ENCODE peak calls at places on chromosome 15, in seven cellular contexts. T is fibroblast of lung, Y is body of pancreas, X is tibial artery, G is right cardiac atrium, R is left ventricle myocardium inferior, M is HCT116. N is an unnamed sample.

GRCh38 chr15:80452166-80452565 is 48.0 kb downstream of the ARNT2 start:
- DNase-seq in T (no peak), Y (no peak), X (no peak), G (no peak), R (no peak), M (no peak), N (no peak)

GRCh38 chr15:71691322-71691699 is 119.0 kb upstream of the NR2E3 start:
- DNase-seq in T (no peak), Y (no peak), X (no peak), G (no peak), R (no peak), M (no peak), N (no peak)

GRCh38 chr15:69474291-69474690 is 21.7 kb downstream of the RPLP1 start:
- DNase-seq in T (peak; percentile 69), Y (no peak), X (no peak), G (no peak), R (no peak), M (no peak), N (no peak)

GRCh38 chr15:71549100-71549499 is 261.3 kb upstream of the NR2E3 start:
- DNase-seq in T (no peak), Y (no peak), X (no peak), G (no peak), R (no peak), M (no peak), N (no peak)

GRCh38 chr15:38117781-38118180 is 134.9 kb upstream of the SPRED1 start:
- DNase-seq in T (no peak), Y (no peak), X (no peak), G (no peak), R (no peak), M (no peak), N (no peak)

GRCh38 chr15:44501768-44502366 is 35.1 kb upstream of the EIF3J start:
- DNase-seq in T (peak; percentile 51), Y (no peak), X (no peak), G (no peak), R (no peak), M (peak; percentile 4), N (no peak)

GRCh38 chr15:86336051-86336788 is 256.5 kb downstream of the AGBL1 start:
- DNase-seq in T (peak; percentile 97), Y (no peak), X (no peak), G (no peak), R (no peak), M (no peak), N (no peak)

GRCh38 chr15:73773428-73773827 is 20.3 kb upstream of the INSYN1 start:
- DNase-seq in T (no peak), Y (no peak), X (no peak), G (no peak), R (no peak), M (no peak), N (no peak)

GRCh38 chr15:89068325-89068784 is 19.9 kb upstream of the ABHD2 start:
- DNase-seq in T (peak; percentile 99), Y (peak; percentile 41), X (no peak), G (no peak), R (no peak), M (no peak), N (peak; percentile 58)

GRCh38 chr15:93072440-93073394 is 16.3 kb downstream of the RGMA start:
- DNase-seq in T (peak; percentile 71), Y (peak; percentile 84), X (peak; percentile 93), G (peak; percentile 87), R (peak; percentile 89), M (peak; percentile 33), N (peak; percentile 96)

GRCh38 chr15:60374628-60375081 is 23.1 kb downstream of the ANXA2 start:
- DNase-seq in T (peak; percentile 99), Y (peak; percentile 53), X (peak; percentile 86), G (peak; percentile 62), R (no peak), M (peak; percentile 96), N (peak; percentile 83)

GRCh38 chr15:62928242-62928995 is 114.1 kb upstream of the TPM1 start:
- DNase-seq in T (peak; percentile 100), Y (peak; percentile 48), X (peak; percentile 72), G (peak; percentile 56), R (no peak), M (no peak), N (no peak)

GRCh38 chr15:76057332-76058000 is 2.3 kb upstream of the TMEM266 start:
- DNase-seq in T (peak; percentile 21), Y (peak; percentile 45), X (no peak), G (no peak), R (no peak), M (no peak), N (no peak)

GRCh38 chr15:68821898-68822380 is 1.2 kb upstream of the ANP32A start:
- DNase-seq in T (no peak), Y (peak; percentile 13), X (no peak), G (no peak), R (no peak), M (no peak), N (no peak)

GRCh38 chr15:59255647-59256380 is 49.2 kb downstream of the LDHAL6B start:
- DNase-seq in T (peak; percentile 80), Y (peak; percentile 59), X (no peak), G (no peak), R (no peak), M (peak; percentile 83), N (no peak)

GRCh38 chr15:41417418-41417811 is 520 bp downstream of the RTF1 start:
- DNase-seq in T (peak; percentile 25), Y (no peak), X (no peak), G (peak; percentile 47), R (peak; percentile 32), M (no peak), N (peak; percentile 84)

GRCh38 chr15:68305420-68305871 is 27.9 kb downstream of the FEM1B start:
- DNase-seq in T (no peak), Y (peak; percentile 1), X (no peak), G (no peak), R (no peak), M (no peak), N (no peak)

GRCh38 chr15:40743921-40744809 is 10.9 kb downstream of the RMDN3 start:
- DNase-seq in T (peak; percentile 67), Y (peak; percentile 48), X (no peak), G (no peak), R (no peak), M (no peak), N (no peak)

GRCh38 chr15:28456476-28457395 is 76.0 kb downstream of the GOLGA8G start:
- DNase-seq in T (no peak), Y (no peak), X (no peak), G (no peak), R (no peak), M (no peak), N (peak; percentile 79)

GRCh38 chr15:53472883-53473282 is 286.6 kb downstream of the WDR72 start:
- DNase-seq in T (no peak), Y (peak; percentile 41), X (no peak), G (no peak), R (no peak), M (no peak), N (no peak)

GRCh38 chr15:44566176-44566575 is 29.2 kb downstream of the EIF3J start:
- DNase-seq in T (no peak), Y (no peak), X (no peak), G (no peak), R (no peak), M (no peak), N (no peak)

GRCh38 chr15:51706931-51707608 is 25.8 kb downstream of the SCG3 start:
- DNase-seq in T (peak; percentile 5), Y (no peak), X (no peak), G (no peak), R (no peak), M (no peak), N (no peak)

GRCh38 chr15:81111510-81112375 is 22.3 kb upstream of the CFAP161 start:
- DNase-seq in T (no peak), Y (no peak), X (no peak), G (no peak), R (no peak), M (no peak), N (no peak)

GRCh38 chr15:73336756-73337155 is 32.0 kb downstream of the HCN4 start:
- DNase-seq in T (no peak), Y (no peak), X (no peak), G (no peak), R (no peak), M (no peak), N (no peak)

GRCh38 chr15:83318861-83319415 is 34.5 kb upstream of the BNC1 start:
- DNase-seq in T (no peak), Y (no peak), X (no peak), G (no peak), R (no peak), M (no peak), N (no peak)

GRCh38 chr15:57373882-57374276 is 2.4 kb upstream of the CGNL1 start:
- DNase-seq in T (no peak), Y (no peak), X (no peak), G (no peak), R (no peak), M (no peak), N (no peak)
- H3K4me1 ChIP-seq in T (no peaks in the 10 kb centered on the region), Y (peaks cover 14% of the 10 kb centered on the region), X (peaks cover 15% of the 10 kb centered on the region), G (no peaks in the 10 kb centered on the region), R (peaks cover 15% of the 10 kb centered on the region), M (peaks cover 5% of the 10 kb centered on the region), N (peaks cover 2% of the 10 kb centered on the region)

GRCh38 chr15:64739216-64739976 is 36.0 kb downstream of the RBPMS2 start:
- DNase-seq in T (no peak), Y (no peak), X (no peak), G (no peak), R (no peak), M (no peak), N (no peak)
- H3K27ac ChIP-seq in T (no peak overlapping the region), Y (no peak overlapping the region), X (peak overlapping the region; percentile 61), G (peak overlapping the region; percentile 16), R (peak overlapping the region; percentile 83), M (no peak overlapping the region), N (no peak overlapping the region)

GRCh38 chr15:56244237-56244810 is 645 bp upstream of the RFX7 start:
- DNase-seq in T (peak; percentile 87), Y (peak; percentile 36), X (peak; percentile 67), G (peak; percentile 41), R (no peak), M (no peak), N (peak; percentile 55)
- H3K4me1 ChIP-seq in T (peaks cover 5% of the 10 kb centered on the region), Y (peaks cover 26% of the 10 kb centered on the region), X (peaks cover 20% of the 10 kb centered on the region), G (no peaks in the 10 kb centered on the region), R (peaks cover 52% of the 10 kb centered on the region), M (peaks cover 9% of the 10 kb centered on the region), N (no peaks in the 10 kb centered on the region)

DNA sequence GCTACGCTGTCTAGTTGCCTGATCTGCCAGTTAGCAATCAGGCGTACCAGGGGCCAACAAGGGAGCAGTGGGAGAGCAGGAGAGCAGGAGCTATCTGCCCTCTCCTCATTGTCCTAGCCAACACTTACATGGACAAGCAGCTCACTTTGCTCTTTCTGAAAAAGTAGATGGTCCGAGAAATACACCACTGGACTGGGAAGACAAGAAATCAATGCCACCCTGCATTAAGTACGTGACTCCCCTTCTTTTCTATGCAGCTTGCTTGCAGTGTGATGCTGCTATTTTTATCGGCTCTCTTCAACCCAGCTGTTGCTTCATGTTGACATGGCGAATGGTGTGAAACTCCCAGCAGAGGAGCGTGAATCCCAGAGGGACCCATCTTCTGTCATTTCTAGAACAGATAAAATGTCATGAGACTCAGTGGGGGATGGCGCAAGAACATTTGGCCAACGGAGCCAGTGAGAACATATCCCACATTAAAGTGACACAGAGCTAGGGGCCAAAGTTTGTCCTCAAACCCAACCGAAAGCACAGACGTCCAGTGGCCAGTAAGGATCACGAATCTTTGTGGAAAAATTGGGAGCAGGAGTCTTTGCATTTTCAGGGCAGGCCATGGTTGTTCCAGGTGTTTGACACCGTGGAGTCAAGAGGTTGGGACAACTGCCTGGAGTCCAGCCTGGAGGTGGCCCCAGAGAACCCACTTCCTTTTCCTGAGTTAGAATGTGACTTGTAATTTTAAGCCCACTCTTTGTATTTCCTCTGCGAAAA is 53.7 kb upstream of the MEF2A start:
- DNase-seq in T (no peak), Y (peak; percentile 50), X (no peak), G (peak; percentile 60), R (no peak), M (no peak), N (no peak)
- H3K27ac ChIP-seq in T (no peak overlapping the region), Y (no peak overlapping the region), X (peak overlapping the region; percentile 52), G (peak overlapping the region; percentile 91), R (peak overlapping the region; percentile 82), M (no peak overlapping the region), N (no peak overlapping the region)